ENCODE peak calls at places on chromosomes 5 and 9, in six cellular contexts. V is body of pancreas, R is AG04450, U is SK-N-SH, L is LNCaP clone FGC, B is astrocyte. N is an unnamed sample.

GRCh38 chr5:42423285-42424152 is at the start of gene GHR:
- DNase-seq in R (peak), B (peak), V (peak), U (peak), L (peak), N (peak)

GRCh38 chr5:75156585-75156984 is 80.1 kb downstream of the ANKRD31 start:
- DNase-seq in R (no peak), U (no peak), B (no peak), V (no peak), L (no peak), N (no peak)

GRCh38 chr9:74245871-74246552 is 251.1 kb upstream of the RORB start:
- DNase-seq in R (no peak), U (no peak), B (no peak), V (no peak), L (no peak), N (no peak)

GRCh38 chr9:130120832-130121231 is 51.4 kb upstream of the NCS1 start:
- DNase-seq in L (no peak), U (no peak), B (no peak), V (no peak), R (no peak), N (no peak)

GRCh38 chr5:168592014-168592368 is 12.8 kb upstream of the PANK3 start:
- DNase-seq in B (peak), U (no peak), L (peak), R (peak), V (peak), N (peak)

GRCh38 chr5:51202161-51202560 is 181.1 kb upstream of the ISL1 start:
- DNase-seq in B (no peak), R (no peak), V (no peak), L (no peak), U (no peak), N (no peak)

GRCh38 chr5:125826214-125826613 is 597.0 kb upstream of the GRAMD2B start:
- DNase-seq in V (no peak), B (no peak), R (no peak), U (no peak), L (no peak), N (no peak)

GRCh38 chr5:134738963-134739661 is 764 bp downstream of the CAMLG start:
- DNase-seq in U (peak), B (peak), R (no peak), V (peak), L (peak), N (peak)

GRCh38 chr5:41770799-41771198 is 99.4 kb downstream of the OXCT1 start:
- DNase-seq in U (no peak), L (no peak), R (no peak), B (no peak), V (no peak), N (no peak)

GRCh38 chr5:98977723-98978122 is 48.9 kb upstream of the CHD1 start:
- DNase-seq in U (no peak), B (no peak), R (no peak), V (peak), L (peak), N (no peak)

GRCh38 chr5:36607838-36608783 is 1.7 kb downstream of the SLC1A3 start:
- DNase-seq in V (no peak), U (no peak), B (peak), R (no peak), L (no peak), N (no peak)

GRCh38 chr9:96412174-96412913 is 5.8 kb downstream of the ZNF367 start:
- DNase-seq in L (no peak), U (no peak), R (no peak), B (no peak), V (no peak), N (no peak)

GRCh38 chr5:173296737-173297676 is 31.2 kb downstream of the STC2 start:
- DNase-seq in V (peak), R (no peak), L (no peak), B (no peak), U (no peak), N (no peak)

GRCh38 chr9:18487620-18488019 is 13.7 kb downstream of the ADAMTSL1 start:
- DNase-seq in V (no peak), B (no peak), L (no peak), U (no peak), R (no peak), N (no peak)

GRCh38 chr9:127181315-127181580 is 58.8 kb upstream of the ANGPTL2 start:
- DNase-seq in V (peak), R (no peak), L (no peak), U (no peak), B (no peak), N (no peak)

GRCh38 chr9:134059661-134060395 is 8.0 kb downstream of the BRD3 start:
- DNase-seq in V (no peak), R (no peak), U (peak), B (no peak), L (no peak), N (no peak)

GRCh38 chr5:172496671-172497371 is 42.5 kb upstream of the SH3PXD2B start:
- DNase-seq in U (peak), V (no peak), B (peak), R (no peak), L (no peak), N (no peak)

DNA sequence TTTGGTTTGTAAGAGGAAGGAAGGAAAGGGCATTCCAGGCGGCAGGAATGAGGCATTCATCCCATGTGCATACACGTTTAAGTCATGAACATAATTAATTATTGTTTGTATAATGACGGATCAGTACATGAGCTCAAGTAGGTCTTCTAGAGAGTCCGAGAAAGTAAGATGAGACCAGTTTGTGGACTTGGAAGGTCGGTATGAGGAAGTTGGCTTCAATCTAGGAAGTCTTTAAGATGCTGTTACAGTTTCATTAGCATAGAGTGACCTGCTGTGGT is 2.1 kb downstream of the GTF3C4 start:
- DNase-seq in B (peak), V (no peak), U (no peak), R (no peak), L (peak), N (no peak)
- TF ChIP-seq CTCF in B (peak), V (no peak), U (no peak), R (no peak), L (no peak), N (peak)

DNA sequence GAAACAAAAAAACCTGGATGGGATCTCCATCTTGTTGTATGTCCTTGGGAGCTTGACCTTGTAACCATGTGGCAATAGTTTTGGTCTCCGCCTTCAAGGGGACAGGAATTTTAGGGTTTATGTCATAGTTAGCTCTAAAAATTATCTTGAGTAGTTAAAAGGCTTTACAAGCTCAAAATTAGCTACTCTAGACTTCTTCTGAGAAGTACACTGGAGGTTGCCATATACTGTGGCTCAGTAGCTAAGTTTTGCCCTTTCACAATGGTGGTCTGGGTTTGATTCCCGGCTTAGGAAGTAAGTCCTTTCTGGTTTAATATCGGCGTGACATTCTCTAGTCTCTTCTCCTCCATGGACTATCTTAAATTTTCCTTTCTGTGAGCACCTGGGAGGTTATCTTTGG is 48.9 kb upstream of the DMAC1 start:
- DNase-seq in L (no peak), V (no peak), B (no peak), R (no peak), U (no peak), N (no peak)
- H3K4me3 ChIP-seq in L (no peak), V (no peak), B (no peak), R (no peak), U (no peak), N (no peak)

GRCh38 chr9:120713257-120714087 is 798 bp downstream of the MEGF9 start:
- DNase-seq in B (no peak), V (peak), R (no peak), U (peak), L (no peak), N (no peak)
- TF ChIP-seq CTCF in B (peak), V (peak), R (no peak), U (peak), L (no peak), N (no peak)

GRCh38 chr5:130706696-130707095 is 458.4 kb downstream of the HINT1 start:
- DNase-seq in B (no peak), V (no peak), U (no peak), R (no peak), L (no peak), N (no peak)

GRCh38 chr5:130710596-130710995 is 454.5 kb downstream of the HINT1 start:
- DNase-seq in V (no peak), B (peak), L (no peak), R (no peak), U (no peak), N (no peak)

GRCh38 chr5:130708744-130709143 is 456.3 kb downstream of the HINT1 start:
- DNase-seq in L (no peak), V (no peak), B (peak), R (no peak), U (no peak), N (no peak)

DNA sequence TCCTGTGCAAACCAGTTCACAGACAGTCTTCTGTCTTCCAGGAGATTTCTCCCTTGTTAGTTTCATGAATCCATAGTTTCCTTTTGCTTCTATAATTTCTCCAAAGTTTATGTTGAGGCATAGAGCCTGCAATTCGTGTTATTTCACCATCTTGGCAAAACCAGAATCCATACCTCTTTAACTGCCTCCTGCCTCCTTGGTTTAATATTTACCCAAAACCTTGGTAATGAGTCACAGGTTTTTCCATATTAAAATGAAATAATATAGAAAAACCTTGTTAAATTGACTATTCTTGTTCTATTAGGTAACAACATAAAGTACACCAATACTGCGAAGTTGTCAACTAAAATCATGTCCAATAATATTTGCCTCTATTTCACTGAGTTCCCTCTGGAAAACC is 459.7 kb downstream of the HINT1 start:
- DNase-seq in U (no peak), R (no peak), B (no peak), V (no peak), L (no peak), N (no peak)
- H3K4me3 ChIP-seq in U (no peak), R (no peak), B (no peak), V (no peak), L (no peak), N (no peak)

GRCh38 chr5:13692172-13692571 is 252.3 kb downstream of the DNAH5 start:
- DNase-seq in B (no peak), R (no peak), L (no peak), V (no peak), U (no peak), N (no peak)
- TF ChIP-seq CTCF in B (no peak), R (no peak), L (no peak), V (no peak), U (no peak), N (no peak)

DNA sequence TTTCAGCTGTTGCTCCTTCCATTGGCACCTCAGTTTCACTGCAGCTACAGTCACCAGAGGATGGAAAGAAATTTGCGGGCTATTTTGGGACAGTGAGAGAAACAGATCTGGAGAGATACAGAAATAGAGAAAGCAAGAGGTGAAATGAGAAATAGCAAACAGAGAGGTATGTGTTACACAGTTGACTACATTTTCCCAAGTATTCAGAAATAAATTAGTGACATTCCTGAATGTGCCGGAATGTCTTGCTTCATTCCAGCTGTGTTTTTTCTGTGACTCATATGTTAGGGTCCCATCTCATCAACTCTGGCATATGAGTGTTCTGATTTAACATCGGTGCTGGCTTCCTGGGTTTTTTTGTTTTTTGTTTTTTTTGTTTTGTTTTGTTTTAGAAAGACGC is 63.8 kb upstream of the ZNF462 start:
- DNase-seq in U (no peak), R (peak), L (no peak), B (peak), V (no peak), N (peak)
- H3K4me3 ChIP-seq in U (no peak), R (no peak), L (no peak), B (no peak), V (no peak), N (no peak)

DNA sequence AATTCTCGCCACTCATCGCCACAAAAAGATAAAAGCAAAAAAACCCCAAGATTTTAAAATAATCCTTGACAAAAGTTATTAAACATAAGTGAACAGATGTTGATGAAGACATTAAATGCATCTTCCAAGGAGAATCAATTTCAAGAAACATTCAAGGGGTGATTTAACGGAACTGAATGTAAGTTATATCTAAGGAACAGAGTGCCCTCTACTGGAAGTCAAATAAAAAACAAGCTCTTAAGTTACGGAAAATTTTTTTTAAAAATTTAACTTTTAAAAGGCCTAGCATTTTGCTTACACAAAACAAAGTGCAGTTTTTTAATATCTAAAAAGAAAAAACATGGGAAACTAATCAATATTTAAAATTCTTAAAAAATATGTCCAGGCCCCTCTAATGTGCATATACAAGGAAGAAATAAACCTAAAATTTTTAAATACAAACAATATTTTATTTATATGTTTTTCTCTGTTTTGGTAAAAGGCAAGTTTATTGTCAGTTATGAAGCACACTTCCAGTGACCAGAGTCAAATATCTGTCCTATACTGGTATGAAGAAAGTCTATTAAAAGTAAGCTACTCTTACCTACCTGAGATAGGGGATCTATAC is 28.0 kb downstream of the TEX10 start:
- DNase-seq in U (peak), L (peak), B (peak), R (peak), V (no peak), N (no peak)
- TF ChIP-seq CTCF in U (peak), L (peak), B (peak), R (peak), V (peak), N (peak)

GRCh38 chr9:136276716-136277115 is 27.2 kb downstream of the CCDC187 start:
- DNase-seq in R (no peak), U (no peak), L (no peak), B (no peak), V (no peak), N (no peak)

GRCh38 chr9:136279471-136279870 is 24.4 kb downstream of the CCDC187 start:
- DNase-seq in R (no peak), U (no peak), L (no peak), B (no peak), V (no peak), N (no peak)

GRCh38 chr9:136277746-136278145 is 26.1 kb downstream of the CCDC187 start:
- DNase-seq in U (no peak), L (no peak), R (no peak), B (no peak), V (no peak), N (no peak)

GRCh38 chr9:136278894-136279293 is 25.0 kb downstream of the CCDC187 start:
- DNase-seq in B (no peak), L (no peak), V (no peak), U (no peak), R (no peak), N (no peak)

GRCh38 chr9:136278221-136278620 is 25.7 kb downstream of the CCDC187 start:
- DNase-seq in L (no peak), B (no peak), U (no peak), V (no peak), R (no peak), N (no peak)
- H3K4me3 ChIP-seq in L (no peak), B (no peak), U (no peak), V (no peak), R (no peak), N (no peak)

GRCh38 chr9:111400564-111400898 is 70.5 kb upstream of the OR2K2 start:
- DNase-seq in R (no peak), U (no peak), B (peak), V (no peak), L (no peak), N (no peak)

GRCh38 chr9:111405701-111406100 is 75.7 kb upstream of the OR2K2 start:
- DNase-seq in B (no peak), L (no peak), R (no peak), U (no peak), V (no peak), N (no peak)

GRCh38 chr9:111399211-111399739 is 69.3 kb upstream of the OR2K2 start:
- DNase-seq in V (no peak), B (no peak), U (no peak), L (no peak), R (no peak), N (no peak)

GRCh38 chr9:111393971-111394370 is 63.9 kb upstream of the OR2K2 start:
- DNase-seq in L (no peak), U (no peak), V (no peak), R (no peak), B (peak), N (no peak)

DNA sequence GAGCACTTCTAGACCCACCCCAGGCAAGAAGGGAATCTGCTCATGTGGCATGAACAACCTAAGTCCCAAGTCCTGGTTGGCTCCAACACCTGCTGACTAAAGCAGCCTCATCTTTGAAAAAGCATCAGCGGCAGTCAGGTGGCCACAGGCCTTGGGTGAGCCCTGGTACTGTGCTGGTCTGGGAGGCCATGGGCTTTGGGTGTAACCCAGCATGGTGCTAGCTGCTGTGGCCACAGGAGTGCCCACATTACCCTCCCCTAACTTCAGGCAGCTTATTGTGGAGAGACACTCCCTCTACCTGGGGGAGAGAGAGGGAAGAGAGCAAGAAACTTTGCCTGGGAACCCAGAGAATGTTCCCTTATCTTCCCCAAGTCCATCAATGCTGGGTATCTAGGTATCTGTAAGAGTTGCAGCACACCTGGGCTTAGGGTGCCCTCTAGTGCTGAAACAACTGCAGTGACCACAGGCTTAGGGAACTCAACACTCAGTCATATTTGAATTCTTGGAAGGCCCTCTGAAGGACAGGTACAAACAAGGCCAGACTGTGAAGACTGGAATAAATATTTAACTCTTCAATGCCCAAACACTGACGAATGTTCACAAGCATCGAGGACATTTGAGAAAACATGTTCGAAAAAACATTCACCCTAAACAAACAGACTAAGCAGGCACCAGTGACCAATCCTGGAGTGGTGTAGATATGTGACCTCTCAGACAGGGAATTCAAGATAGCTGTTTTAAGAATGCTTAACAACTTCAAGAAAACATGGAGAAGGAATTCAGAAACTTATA is 69.9 kb upstream of the OR2K2 start:
- DNase-seq in R (no peak), B (no peak), V (peak), U (peak), L (peak), N (no peak)
- TF ChIP-seq CTCF in R (peak), B (peak), V (peak), U (peak), L (peak), N (peak)

GRCh38 chr9:124503713-124504529 is 3.3 kb downstream of the NR5A1 start:
- DNase-seq in V (no peak), U (peak), R (no peak), L (no peak), B (no peak), N (no peak)

GRCh38 chr9:124506433-124506832 is 766 bp downstream of the NR5A1 start:
- DNase-seq in B (no peak), R (no peak), V (no peak), L (no peak), U (peak), N (no peak)

GRCh38 chr9:124505901-124506346 is 1.3 kb downstream of the NR5A1 start:
- DNase-seq in L (no peak), V (no peak), U (peak), R (no peak), B (no peak), N (no peak)

GRCh38 chr9:124504530-124505005 is 2.6 kb downstream of the NR5A1 start:
- DNase-seq in V (no peak), L (no peak), U (peak), B (no peak), R (no peak), N (no peak)

GRCh38 chr9:124505006-124505900 is 1.9 kb downstream of the NR5A1 start:
- DNase-seq in L (no peak), R (no peak), U (peak), V (no peak), B (no peak), N (no peak)
- H3K4me3 ChIP-seq in L (no peak), R (no peak), U (no peak), V (no peak), B (no peak), N (no peak)